ENCODE peak calls at places on chromosomes 4 and X, in seven cellular contexts. T, W, N, F, A, D and Z are unnamed samples.

GRCh38 chr4:135368826-135369225 is 1167.2 kb upstream of the PABPC4L start:
- DNase-seq in T (no peak), W (no peak), N (no peak), F (no peak), A (no peak), D (peak), Z (peak)

GRCh38 chr4:166174717-166175510 is 301.9 kb downstream of the TLL1 start:
- DNase-seq in T (no peak), W (no peak), N (no peak), F (no peak), A (no peak), D (no peak), Z (peak)

GRCh38 chr4:3867403-3868100 is 101.4 kb downstream of the ADRA2C start:
- DNase-seq in T (no peak), W (no peak), N (no peak), F (no peak), A (no peak), D (no peak), Z (no peak)

GRCh38 chr4:31059753-31060522 is 339.8 kb downstream of the PCDH7 start:
- DNase-seq in T (no peak), W (no peak), N (no peak), F (no peak), A (no peak), D (peak), Z (peak)

GRCh38 chr4:169530048-169530447 is 82.3 kb downstream of the NEK1 start:
- DNase-seq in T (no peak), W (no peak), N (no peak), F (no peak), A (no peak), D (no peak), Z (no peak)

GRCh38 chr4:21290562-21290961 is 590.3 kb downstream of the PACRGL start:
- DNase-seq in T (no peak), W (no peak), N (no peak), F (no peak), A (no peak), D (no peak), Z (no peak)

GRCh38 chrX:132561974-132562373 is 73.1 kb upstream of the MBNL3 start:
- DNase-seq in T (no peak), W (no peak), N (no peak), F (no peak), A (no peak), D (no peak), Z (no peak)

GRCh38 chrX:386768-387575 is at the start of gene PPP2R3B:
- DNase-seq in T (peak), W (peak), N (peak), F (peak), A (peak), D (peak), Z (peak)

GRCh38 chr4:109294006-109294405 is 8.5 kb downstream of the COL25A1 start:
- DNase-seq in T (peak), W (peak), N (peak), F (peak), A (no peak), D (no peak), Z (no peak)

GRCh38 chr4:13329963-13330362 is 154.2 kb downstream of the RAB28 start:
- DNase-seq in T (no peak), W (no peak), N (peak), F (no peak), A (no peak), D (no peak), Z (peak)

GRCh38 chr4:168743576-168743975 is 246.7 kb downstream of the PALLD start:
- DNase-seq in T (no peak), W (no peak), N (no peak), F (no peak), A (no peak), D (no peak), Z (peak)

GRCh38 chrX:115372026-115372610 is 82.6 kb downstream of the LUZP4 start:
- DNase-seq in T (no peak), W (no peak), N (no peak), F (peak), A (no peak), D (peak), Z (peak)

GRCh38 chr4:136458326-136458725 is 1074.0 kb downstream of the PCDH18 start:
- DNase-seq in T (no peak), W (no peak), N (no peak), F (no peak), A (no peak), D (no peak), Z (no peak)

GRCh38 chrX:9466115-9466495 is 1.2 kb downstream of the TBL1X start:
- DNase-seq in T (peak), W (peak), N (peak), F (peak), A (peak), D (no peak), Z (no peak)

GRCh38 chr4:48985976-48986653 is at the start of gene CWH43:
- DNase-seq in T (no peak), W (no peak), N (no peak), F (no peak), A (peak), D (no peak), Z (no peak)
- H3K4me3 ChIP-seq in T (no peak), W (no peak), N (no peak), F (no peak), A (peak), D (no peak), Z (no peak)

GRCh38 chr4:114785570-114785969 is 187.0 kb downstream of the UGT8 start:
- DNase-seq in T (no peak), W (no peak), N (no peak), F (no peak), A (no peak), D (no peak), Z (no peak)

GRCh38 chr4:114782842-114783595 is 184.4 kb downstream of the UGT8 start:
- DNase-seq in T (no peak), W (no peak), N (no peak), F (no peak), A (no peak), D (no peak), Z (peak)

GRCh38 chr4:114780205-114780604 is 181.6 kb downstream of the UGT8 start:
- DNase-seq in T (peak), W (no peak), N (no peak), F (peak), A (no peak), D (no peak), Z (peak)
- TF ChIP-seq CTCF in T (no peak), W (no peak), N (peak), F (peak), A (peak), D (peak), Z (peak)

DNA sequence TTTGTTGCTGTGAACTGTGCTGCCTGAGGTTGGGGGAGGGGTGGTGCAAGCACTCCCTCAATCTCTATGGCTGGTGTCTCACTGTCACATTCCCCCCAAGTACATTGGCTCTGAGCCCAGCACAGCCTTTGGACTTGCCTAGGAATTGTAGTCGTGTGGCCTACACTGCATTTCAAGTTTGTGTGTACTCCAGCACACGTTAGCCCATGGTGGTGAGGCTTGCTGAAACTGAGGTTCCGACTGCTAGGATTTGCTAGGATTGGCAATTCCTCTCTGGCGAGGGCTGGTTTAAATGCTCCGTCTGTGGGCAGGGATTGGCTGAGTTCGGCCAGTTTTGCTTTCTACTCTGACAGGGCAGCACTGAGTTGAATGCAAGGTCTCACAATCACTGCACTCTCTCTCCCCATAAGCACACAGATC is 121.7 kb upstream of the CXXC4 start:
- DNase-seq in T (no peak), W (no peak), N (no peak), F (peak), A (no peak), D (no peak), Z (peak)
- H3K4me3 ChIP-seq in T (no peak), W (no peak), N (no peak), F (no peak), A (no peak), D (no peak), Z (no peak)

GRCh38 chr4:163553146-163553545 is 58.7 kb downstream of the TMA16 start:
- DNase-seq in T (no peak), W (no peak), N (no peak), F (no peak), A (no peak), D (no peak), Z (no peak)

GRCh38 chr4:163554870-163555465 is 60.5 kb downstream of the TMA16 start:
- DNase-seq in T (no peak), W (peak), N (no peak), F (peak), A (no peak), D (no peak), Z (peak)

GRCh38 chr4:163556650-163557391 is 62.3 kb downstream of the TMA16 start:
- DNase-seq in T (no peak), W (no peak), N (no peak), F (no peak), A (no peak), D (no peak), Z (no peak)

GRCh38 chr4:163558539-163559044 is 64.1 kb downstream of the TMA16 start:
- DNase-seq in T (peak), W (no peak), N (peak), F (peak), A (no peak), D (no peak), Z (no peak)

GRCh38 chr4:163556169-163556568 is 61.7 kb downstream of the TMA16 start:
- DNase-seq in T (no peak), W (no peak), N (no peak), F (no peak), A (no peak), D (no peak), Z (peak)
- TF ChIP-seq CTCF in T (no peak), W (no peak), N (peak), F (peak), A (no peak), D (no peak), Z (peak)

GRCh38 chr4:159395693-159396092 is 292.8 kb downstream of the RAPGEF2 start:
- DNase-seq in T (no peak), W (no peak), N (no peak), F (no peak), A (no peak), D (no peak), Z (no peak)

GRCh38 chr4:159396151-159396550 is 293.3 kb downstream of the RAPGEF2 start:
- DNase-seq in T (no peak), W (no peak), N (no peak), F (no peak), A (no peak), D (no peak), Z (no peak)

GRCh38 chr4:159401791-159402380 is 299.0 kb downstream of the RAPGEF2 start:
- DNase-seq in T (no peak), W (no peak), N (no peak), F (peak), A (no peak), D (peak), Z (peak)

GRCh38 chr4:159398236-159398638 is 295.4 kb downstream of the RAPGEF2 start:
- DNase-seq in T (no peak), W (no peak), N (no peak), F (no peak), A (no peak), D (no peak), Z (peak)

DNA sequence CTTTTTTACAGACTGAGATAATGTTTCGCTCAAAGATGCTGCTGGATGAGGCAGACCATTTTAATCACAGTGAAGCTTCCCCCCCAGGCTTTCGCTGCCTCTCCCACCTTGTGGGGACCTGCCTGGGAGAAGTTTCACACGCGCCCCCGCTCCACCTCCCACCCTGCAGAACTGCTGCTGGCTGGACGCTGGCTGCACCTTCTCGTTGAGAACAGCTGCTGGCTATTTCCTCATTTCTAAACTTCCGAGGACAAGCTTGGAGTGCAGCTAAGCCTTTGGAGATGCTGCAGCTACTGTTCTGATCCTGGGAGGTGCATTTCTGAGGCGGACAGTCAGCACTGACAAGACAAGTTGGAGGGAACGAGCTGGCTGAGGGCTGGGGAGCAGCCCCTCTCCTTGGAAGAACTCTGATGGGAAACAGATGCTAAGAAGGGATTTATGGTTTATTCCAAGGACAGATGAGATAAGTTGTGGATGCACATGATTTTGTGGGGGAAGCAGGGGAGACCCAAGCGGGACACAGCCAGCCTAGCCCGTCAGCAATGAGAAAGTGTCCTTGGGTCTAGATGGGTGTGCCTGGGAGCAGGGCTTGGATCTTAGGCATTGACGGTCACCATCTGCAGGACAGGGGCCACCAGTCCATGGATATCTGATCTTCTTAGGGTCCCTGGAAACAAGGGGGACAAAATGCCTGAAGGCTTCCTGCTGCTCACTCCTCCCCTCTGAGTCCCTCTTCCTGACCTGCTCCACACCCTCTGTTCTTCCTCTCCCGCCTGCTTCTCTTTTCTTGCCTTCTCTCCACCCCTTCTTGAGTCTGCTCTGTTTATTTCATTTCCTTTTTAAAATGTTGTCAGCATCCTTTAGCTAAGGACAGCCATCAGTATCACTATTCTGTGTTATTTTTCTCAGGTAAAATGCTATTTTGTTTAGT is 298.2 kb downstream of the RAPGEF2 start:
- DNase-seq in T (no peak), W (no peak), N (no peak), F (peak), A (no peak), D (no peak), Z (peak)
- H3K4me3 ChIP-seq in T (no peak), W (no peak), N (no peak), F (no peak), A (no peak), D (no peak), Z (no peak)

DNA sequence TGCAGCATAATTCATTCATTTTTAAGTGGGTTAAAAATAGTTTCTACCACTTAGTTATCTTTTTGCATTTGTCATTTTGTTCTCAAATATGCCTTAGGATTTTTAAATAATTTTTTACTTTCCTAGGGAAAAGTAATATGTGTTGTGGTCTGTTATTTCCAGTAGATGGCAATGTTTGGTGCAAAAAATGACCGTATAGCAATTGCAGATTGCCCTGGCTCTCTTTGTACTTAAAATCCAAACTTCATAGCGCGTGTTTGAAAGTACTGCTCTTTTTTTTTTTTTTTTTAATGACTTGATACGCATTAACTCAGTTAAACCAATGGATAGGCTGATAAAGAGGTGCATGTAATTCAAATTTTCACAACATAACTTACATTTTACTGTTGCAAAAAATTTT is 74.4 kb upstream of the RBMX start:
- DNase-seq in T (no peak), W (peak), N (no peak), F (peak), A (no peak), D (no peak), Z (peak)
- TF ChIP-seq CTCF in T (peak), W (peak), N (peak), F (peak), A (peak), D (peak), Z (peak)

GRCh38 chr4:123701046-123701445 is 304.5 kb downstream of the SPRY1 start:
- DNase-seq in T (no peak), W (no peak), N (no peak), F (no peak), A (no peak), D (no peak), Z (no peak)
- H3K4me3 ChIP-seq in T (no peak), W (no peak), N (no peak), F (no peak), A (no peak), D (no peak), Z (no peak)